ENCODE peak calls at places on chromosomes 12 and 14, in eight cellular contexts. V is adrenal gland, H is right lobe of liver, W is brain microvascular endothelial cell, C is cardiac muscle cell, Z is IMR-90, R is PC-9, I is Panc1. U is an unnamed sample.

GRCh38 chr12:117363953-117364486 is 2.6 kb upstream of the NOS1 start:
- DNase-seq in V (no peak), H (no peak), W (no peak), C (no peak), Z (no peak), R (no peak), I (no peak), U (no peak)

GRCh38 chr14:28779416-28779941 is 12.9 kb downstream of the FOXG1 start:
- DNase-seq in V (no peak), H (no peak), W (no peak), C (no peak), Z (no peak), R (no peak), I (no peak), U (no peak)

GRCh38 chr12:2323538-2324261 is 270.9 kb downstream of the CACNA1C start:
- DNase-seq in V (no peak), H (no peak), W (no peak), C (peak; percentile 33), Z (peak; percentile 33), R (no peak), I (no peak), U (no peak)

GRCh38 chr12:113040722-113041168 is 15.8 kb upstream of the DTX1 start:
- DNase-seq in V (peak; percentile 79), H (peak; percentile 77), W (peak; percentile 81), C (peak; percentile 99), Z (peak; percentile 43), R (peak; percentile 96), I (no peak), U (peak; percentile 54)

GRCh38 chr14:52051861-52052260 is 17.0 kb downstream of the NID2 start:
- DNase-seq in V (no peak), H (no peak), W (peak; percentile 70), C (peak; percentile 50), Z (peak; percentile 87), R (no peak), I (no peak), U (no peak)

GRCh38 chr14:33512201-33512600 is 438.7 kb downstream of the EGLN3 start:
- DNase-seq in V (no peak), H (no peak), W (peak; percentile 46), C (peak; percentile 89), Z (no peak), R (no peak), I (no peak), U (no peak)

GRCh38 chr12:108605000-108605689 is 7.3 kb upstream of the TMEM119 start:
- DNase-seq in V (no peak), H (no peak), W (no peak), C (no peak), Z (no peak), R (no peak), I (no peak), U (peak; percentile 55)

GRCh38 chr12:131794573-131794972 is 33.6 kb upstream of the MMP17 start:
- DNase-seq in V (no peak), H (no peak), W (no peak), C (no peak), Z (no peak), R (no peak), I (no peak), U (no peak)

GRCh38 chr14:51067306-51067705 is 27.6 kb downstream of the TRIM9 start:
- DNase-seq in V (no peak), H (no peak), W (no peak), C (no peak), Z (no peak), R (no peak), I (no peak), U (no peak)

GRCh38 chr12:98578821-98579220 is 14.7 kb upstream of the SLC25A3 start:
- DNase-seq in V (no peak), H (no peak), W (peak; percentile 56), C (no peak), Z (peak; percentile 22), R (peak; percentile 38), I (no peak), U (no peak)

GRCh38 chr12:59268295-59268809 is 327.5 kb upstream of the SLC16A7 start:
- DNase-seq in V (no peak), H (no peak), W (no peak), C (no peak), Z (no peak), R (no peak), I (no peak), U (no peak)

GRCh38 chr12:126389215-126389841 is 1324.1 kb downstream of the AACS start:
- DNase-seq in V (no peak), H (no peak), W (no peak), C (peak; percentile 75), Z (no peak), R (no peak), I (no peak), U (no peak)

GRCh38 chr12:126385785-126386184 is 1320.5 kb downstream of the AACS start:
- DNase-seq in V (no peak), H (no peak), W (no peak), C (peak; percentile 61), Z (no peak), R (peak; percentile 37), I (no peak), U (no peak)

GRCh38 chr12:126389961-126390360 is 1324.7 kb downstream of the AACS start:
- DNase-seq in V (no peak), H (no peak), W (no peak), C (peak; percentile 25), Z (no peak), R (no peak), I (no peak), U (no peak)

GRCh38 chr12:126383506-126383905 is 1318.3 kb downstream of the AACS start:
- DNase-seq in V (no peak), H (no peak), W (no peak), C (no peak), Z (no peak), R (no peak), I (no peak), U (no peak)

DNA sequence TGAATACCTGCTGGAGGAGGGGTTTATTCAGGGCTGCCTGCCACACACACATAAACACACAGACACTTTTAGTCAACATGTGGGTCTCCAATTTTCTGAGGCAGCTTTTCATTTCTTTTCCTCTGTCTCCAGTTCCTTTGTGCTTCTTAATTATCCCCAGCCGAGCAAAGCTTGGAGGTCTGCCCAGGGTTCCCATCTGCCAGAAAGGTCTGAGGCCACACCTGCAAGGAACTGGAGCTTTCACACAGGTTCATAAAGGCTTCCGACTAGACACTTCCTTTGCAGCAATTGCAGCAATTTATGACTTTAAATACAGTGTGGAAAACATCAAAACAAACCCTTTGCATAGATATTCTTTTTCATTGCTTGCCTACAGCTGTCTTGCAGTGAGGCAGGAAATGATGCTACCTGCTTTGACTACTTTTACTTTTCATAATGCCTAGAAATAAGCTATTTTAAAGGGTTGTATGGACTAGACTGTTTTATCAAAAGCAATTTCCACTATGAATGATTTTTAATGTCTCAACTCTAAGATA is 1318.9 kb downstream of the AACS start:
- DNase-seq in V (no peak), H (no peak), W (no peak), C (no peak), Z (no peak), R (no peak), I (no peak), U (no peak)
- TF ChIP-seq CTCF in V (no peak), H (no peak), W (no peak), C (no peak), Z (no peak), R (no peak), I (no peak), U (no peak)

GRCh38 chr12:68745376-68745903 is 536 bp upstream of the SLC35E3 start:
- DNase-seq in V (no peak), H (no peak), W (no peak), C (no peak), Z (no peak), R (no peak), I (no peak), U (no peak)

GRCh38 chr12:68743416-68743815 is 2.6 kb upstream of the SLC35E3 start:
- DNase-seq in V (no peak), H (no peak), W (no peak), C (no peak), Z (no peak), R (no peak), I (no peak), U (no peak)

DNA sequence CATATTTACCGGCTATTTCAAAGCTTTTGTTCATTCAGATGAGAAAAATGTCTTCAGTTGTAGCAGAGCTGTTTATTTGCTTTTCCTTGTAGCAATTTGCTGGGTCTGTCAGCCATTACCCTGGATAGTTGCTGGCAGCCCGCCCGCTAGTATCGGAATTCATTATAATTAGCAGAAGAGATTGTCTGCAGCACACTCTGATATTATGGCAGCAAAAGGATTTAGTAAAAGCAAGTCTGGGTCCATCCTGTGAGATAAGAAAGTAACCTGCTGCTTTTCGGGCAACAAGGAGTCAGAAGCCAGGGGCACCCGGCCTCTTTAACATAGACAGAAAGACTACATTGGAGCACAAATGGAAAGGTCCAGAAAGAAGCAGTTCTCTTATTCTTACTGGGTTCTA is 6.1 kb upstream of the SLC35E3 start:
- DNase-seq in V (no peak), H (no peak), W (no peak), C (no peak), Z (no peak), R (no peak), I (no peak), U (no peak)
- H3K36me3 ChIP-seq in V (peaks cover 7% of the 10 kb centered on the region), H (no peaks in the 10 kb centered on the region), W (peaks cover 6% of the 10 kb centered on the region), C (peaks cover 22% of the 10 kb centered on the region), Z (peaks cover 12% of the 10 kb centered on the region), R (peaks cover 34% of the 10 kb centered on the region), I (peaks cover 21% of the 10 kb centered on the region), U (no peaks in the 10 kb centered on the region)

GRCh38 chr12:49697808-49698207 is 9.4 kb downstream of the FMNL3 start:
- DNase-seq in V (no peak), H (no peak), W (no peak), C (no peak), Z (no peak), R (no peak), I (no peak), U (no peak)

GRCh38 chr12:49703647-49704137 is 3.5 kb downstream of the FMNL3 start:
- DNase-seq in V (no peak), H (no peak), W (peak; percentile 89), C (peak; percentile 37), Z (peak; percentile 92), R (no peak), I (no peak), U (peak; percentile 29)

GRCh38 chr12:49702676-49703228 is 4.5 kb downstream of the FMNL3 start:
- DNase-seq in V (no peak), H (no peak), W (no peak), C (no peak), Z (no peak), R (no peak), I (no peak), U (no peak)

GRCh38 chr12:49702009-49702408 is 5.2 kb downstream of the FMNL3 start:
- DNase-seq in V (no peak), H (no peak), W (no peak), C (no peak), Z (no peak), R (no peak), I (no peak), U (no peak)

GRCh38 chr12:49698619-49699545 is 8.3 kb downstream of the FMNL3 start:
- DNase-seq in V (peak; percentile 58), H (no peak), W (peak; percentile 64), C (peak; percentile 66), Z (peak; percentile 71), R (no peak), I (no peak), U (peak; percentile 63)
- H3K4me3 ChIP-seq in V (no peak overlapping the region), H (no peak overlapping the region), W (peak overlapping the region; percentile 24), C (no peak overlapping the region), Z (no peak overlapping the region), R (no peak overlapping the region), I (no peak overlapping the region), U (peak overlapping the region; percentile 5)

DNA sequence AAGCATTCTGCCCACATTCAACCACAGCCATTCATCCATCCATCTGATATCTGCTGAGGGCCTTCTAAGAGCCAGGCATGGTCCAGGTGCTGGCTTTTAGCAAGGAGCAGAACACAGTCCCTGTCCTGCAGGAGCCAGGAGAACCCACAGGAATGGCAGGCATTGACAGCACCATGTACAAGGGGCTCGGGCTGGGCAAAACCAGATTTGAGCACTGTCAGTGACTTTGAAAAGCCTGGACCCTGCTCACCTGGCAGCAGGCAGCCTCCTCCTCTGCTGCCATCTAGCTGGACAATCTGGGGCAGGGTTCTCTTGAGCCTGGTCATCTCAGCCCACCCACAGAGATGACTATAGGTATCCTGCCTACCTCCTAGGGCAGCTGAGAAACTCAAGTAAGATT is 136.9 kb downstream of the ZFP36L1 start:
- DNase-seq in V (peak; percentile 43), H (no peak), W (no peak), C (no peak), Z (no peak), R (no peak), I (no peak), U (no peak)
- TF ChIP-seq CTCF in V (no peak), H (peak; percentile 37), W (peak; percentile 26), C (no peak), Z (no peak), R (peak; percentile 53), I (peak; percentile 42), U (peak; percentile 40)

U was measured in kidney epithelial cell.